ENCODE peak calls at places on chromosomes 12 and 14, in seven cellular contexts. One of them, this sample, is unnamed.

GRCh38 chr12:60689137-60689536 is 1093.3 kb downstream of the SLC16A7 start:
- DNase-seq in Calu3: no peak
- DNase-seq in M059J: no peak
- DNase-seq in kidney tubule cell: no peak
- DNase-seq in Peyer's patch: no peak
- DNase-seq in H1: no peak
- DNase-seq in brain microvascular endothelial cell: no peak
- DNase-seq in this sample: no peak

GRCh38 chr12:27984275-27984674 is 11.7 kb upstream of the PTHLH start:
- DNase-seq in Calu3: no peak
- DNase-seq in brain microvascular endothelial cell: peak; percentile 97
- DNase-seq in kidney tubule cell: peak; percentile 66
- DNase-seq in M059J: peak; percentile 99
- DNase-seq in Peyer's patch: no peak
- DNase-seq in H1: no peak
- DNase-seq in this sample: no peak

GRCh38 chr12:105420659-105421240 is 90.3 kb downstream of the C12orf75 start:
- DNase-seq in brain microvascular endothelial cell: peak; percentile 77
- DNase-seq in Calu3: peak; percentile 85
- DNase-seq in H1: peak; percentile 83
- DNase-seq in Peyer's patch: peak; percentile 82
- DNase-seq in kidney tubule cell: peak; percentile 76
- DNase-seq in M059J: peak; percentile 70
- DNase-seq in this sample: peak; percentile 79

GRCh38 chr14:63045234-63045611 is at the start of gene KCNH5:
- DNase-seq in H1: peak; percentile 80
- DNase-seq in Peyer's patch: no peak
- DNase-seq in Calu3: peak; percentile 48
- DNase-seq in kidney tubule cell: peak; percentile 21
- DNase-seq in M059J: peak; percentile 11
- DNase-seq in brain microvascular endothelial cell: peak; percentile 6
- DNase-seq in this sample: peak; percentile 52

GRCh38 chr12:108214486-108214885 is 85.4 kb downstream of the WSCD2 start:
- DNase-seq in brain microvascular endothelial cell: peak; percentile 16
- DNase-seq in Calu3: peak; percentile 45
- DNase-seq in M059J: peak; percentile 15
- DNase-seq in Peyer's patch: no peak
- DNase-seq in H1: peak; percentile 83
- DNase-seq in kidney tubule cell: no peak
- DNase-seq in this sample: peak; percentile 16

GRCh38 chr12:47877081-47877480 is 27.7 kb downstream of the VDR start:
- DNase-seq in Calu3: no peak
- DNase-seq in M059J: no peak
- DNase-seq in kidney tubule cell: no peak
- DNase-seq in brain microvascular endothelial cell: no peak
- DNase-seq in H1: no peak
- DNase-seq in Peyer's patch: no peak
- DNase-seq in this sample: no peak

GRCh38 chr14:31291210-31291609 is 83.6 kb upstream of the HECTD1 start:
- DNase-seq in M059J: peak; percentile 29
- DNase-seq in Peyer's patch: no peak
- DNase-seq in H1: no peak
- DNase-seq in brain microvascular endothelial cell: no peak
- DNase-seq in Calu3: no peak
- DNase-seq in kidney tubule cell: no peak
- DNase-seq in this sample: no peak

GRCh38 chr14:57212919-57213318 is 55.8 kb downstream of the EXOC5 start:
- DNase-seq in H1: no peak
- DNase-seq in M059J: peak; percentile 39
- DNase-seq in Calu3: no peak
- DNase-seq in brain microvascular endothelial cell: no peak
- DNase-seq in kidney tubule cell: peak; percentile 20
- DNase-seq in Peyer's patch: no peak
- DNase-seq in this sample: no peak

GRCh38 chr12:4145990-4146859 is 127.3 kb upstream of the CCND2 start:
- DNase-seq in brain microvascular endothelial cell: no peak
- DNase-seq in kidney tubule cell: no peak
- DNase-seq in M059J: no peak
- DNase-seq in Peyer's patch: no peak
- DNase-seq in H1: no peak
- DNase-seq in Calu3: no peak
- DNase-seq in this sample: no peak

GRCh38 chr12:12725956-12726542 is 8.9 kb downstream of the CDKN1B start:
- DNase-seq in kidney tubule cell: no peak
- DNase-seq in H1: no peak
- DNase-seq in Peyer's patch: no peak
- DNase-seq in Calu3: no peak
- DNase-seq in M059J: no peak
- DNase-seq in brain microvascular endothelial cell: no peak
- DNase-seq in this sample: no peak

GRCh38 chr12:33265037-33265436 is 174.6 kb downstream of the SYT10 start:
- DNase-seq in Calu3: no peak
- DNase-seq in brain microvascular endothelial cell: no peak
- DNase-seq in kidney tubule cell: no peak
- DNase-seq in Peyer's patch: no peak
- DNase-seq in H1: no peak
- DNase-seq in M059J: no peak
- DNase-seq in this sample: no peak

GRCh38 chr12:78210894-78211302 is 380.2 kb downstream of the NAV3 start:
- DNase-seq in M059J: peak; percentile 92
- DNase-seq in Calu3: no peak
- DNase-seq in Peyer's patch: no peak
- DNase-seq in brain microvascular endothelial cell: peak; percentile 57
- DNase-seq in kidney tubule cell: peak; percentile 74
- DNase-seq in H1: no peak
- DNase-seq in this sample: no peak

GRCh38 chr12:132689227-132689626 is 1.8 kb downstream of the PXMP2 start:
- DNase-seq in Calu3: no peak
- DNase-seq in kidney tubule cell: no peak
- DNase-seq in M059J: no peak
- DNase-seq in Peyer's patch: peak; percentile 82
- DNase-seq in brain microvascular endothelial cell: no peak
- DNase-seq in H1: no peak
- DNase-seq in this sample: peak; percentile 64

This sample was measured in body of pancreas.